ENCODE peak calls at places on chromosomes 4 and X, in four cellular contexts. X, F, W and A are unnamed samples.

GRCh38 chr4:132592340-132592739 is 556.8 kb upstream of the PCDH10 start:
- DNase-seq in X (no peak), W (no peak), F (no peak), A (no peak)

GRCh38 chr4:56511098-56511497 is 5.5 kb downstream of the ARL9 start:
- DNase-seq in F (no peak), X (no peak), W (no peak), A (no peak)

GRCh38 chr4:182207806-182208483 is 35.3 kb upstream of the TENM3 start:
- DNase-seq in F (no peak), W (no peak), X (no peak), A (no peak)

GRCh38 chr4:33961751-33962150 is 2282.6 kb downstream of the ARAP2 start:
- DNase-seq in W (no peak), F (no peak), X (no peak), A (no peak)

GRCh38 chrX:70437011-70437410 is 7.6 kb upstream of the DLG3 start:
- DNase-seq in W (no peak), F (no peak), X (no peak), A (no peak)

GRCh38 chrX:74525116-74525515 is 89.3 kb downstream of the RLIM start:
- DNase-seq in W (no peak), X (no peak), F (no peak), A (no peak)

GRCh38 chr4:155342142-155342541 is 34.6 kb downstream of the MAP9 start:
- DNase-seq in F (no peak), X (no peak), W (no peak), A (peak)

GRCh38 chr4:3062466-3062865 is 11.9 kb downstream of the HTT-AS start:
- DNase-seq in F (no peak), X (no peak), W (no peak), A (no peak)

GRCh38 chr4:114037981-114038380 is 58.5 kb upstream of the ARSJ start:
- DNase-seq in W (no peak), F (no peak), X (no peak), A (no peak)

GRCh38 chrX:120664081-120664480 is 34.2 kb upstream of the C1GALT1C1 start:
- DNase-seq in F (no peak), X (peak), W (no peak), A (no peak)

GRCh38 chrX:20267924-20268701 is 1.4 kb upstream of the RPS6KA3 start:
- DNase-seq in W (no peak), F (no peak), X (no peak), A (no peak)

GRCh38 chrX:125151146-125151545 is 168.5 kb upstream of the TEX13C start:
- DNase-seq in W (no peak), F (no peak), X (no peak), A (no peak)